ENCODE peak calls at places on chromosomes 2 and 18, in four cellular contexts. V, D, J and G are unnamed samples.

GRCh38 chr2:71831208-71831577 is 316.5 kb downstream of the CYP26B1 start:
- DNase-seq in D (no peak), V (peak; percentile 81), J (no peak), G (no peak)

GRCh38 chr2:51231071-51231470 is 199.1 kb upstream of the NRXN1 start:
- DNase-seq in D (no peak), J (no peak), V (no peak), G (no peak)

GRCh38 chr2:211435331-211435730 is 878.9 kb downstream of the CPS1 start:
- DNase-seq in V (no peak), J (no peak), D (no peak), G (no peak)

GRCh38 chr2:174325932-174326879 is 8.5 kb upstream of the SP9 start:
- DNase-seq in V (no peak), J (no peak), D (no peak), G (no peak)

GRCh38 chr18:25678226-25678625 is 326.3 kb upstream of the ZNF521 start:
- DNase-seq in J (no peak), V (no peak), D (no peak), G (no peak)

GRCh38 chr2:119579457-119580295 is 35.4 kb downstream of the CFAP221 start:
- DNase-seq in J (no peak), D (peak; percentile 63), V (peak; percentile 29), G (peak; percentile 81)

GRCh38 chr2:29382486-29382885 is 267.3 kb downstream of the CLIP4 start:
- DNase-seq in V (no peak), J (no peak), D (no peak), G (no peak)

GRCh38 chr2:1238571-1239138 is 174.6 kb upstream of the TPO start:
- DNase-seq in V (no peak), J (no peak), D (no peak), G (no peak)

GRCh38 chr2:11393711-11394236 is 49.3 kb upstream of the ROCK2 start:
- DNase-seq in V (no peak), D (no peak), J (no peak), G (no peak)

GRCh38 chr2:177332041-177332991 is 60.3 kb upstream of the AGPS start:
- DNase-seq in V (peak; percentile 58), D (peak; percentile 35), J (peak; percentile 39), G (no peak)

GRCh38 chr2:4502230-4502843 is 799.0 kb downstream of the DCDC2C start:
- DNase-seq in V (no peak), J (no peak), D (no peak), G (no peak)

GRCh38 chr2:30981101-30981500 is 157.1 kb downstream of the GALNT14 start:
- DNase-seq in D (no peak), V (no peak), J (no peak), G (no peak)

GRCh38 chr2:176189666-176190641 is 1.5 kb downstream of the HOXD1 start:
- DNase-seq in J (no peak), D (no peak), V (no peak), G (no peak)

GRCh38 chr18:50075772-50076171 is 119.2 kb downstream of the MYO5B start:
- DNase-seq in J (no peak), V (no peak), D (no peak), G (no peak)

GRCh38 chr2:69977208-69977607 is 15.8 kb upstream of the ASPRV1 start:
- DNase-seq in V (no peak), D (no peak), J (no peak), G (peak; percentile 60)

GRCh38 chr2:170714156-170715061 is 728 bp upstream of the SP5 start:
- DNase-seq in J (no peak), V (no peak), D (peak; percentile 63), G (peak; percentile 82)

GRCh38 chr2:141068053-141068682 is 1062.6 kb downstream of the LRP1B start:
- DNase-seq in D (no peak), J (no peak), V (no peak), G (no peak)

GRCh38 chr18:26818461-26818860 is 47.0 kb downstream of the AQP4 start:
- DNase-seq in D (no peak), V (no peak), J (no peak), G (no peak)

GRCh38 chr2:30686000-30686399 is 121.2 kb downstream of the CAPN13 start:
- DNase-seq in D (no peak), V (no peak), J (no peak), G (no peak)

DNA sequence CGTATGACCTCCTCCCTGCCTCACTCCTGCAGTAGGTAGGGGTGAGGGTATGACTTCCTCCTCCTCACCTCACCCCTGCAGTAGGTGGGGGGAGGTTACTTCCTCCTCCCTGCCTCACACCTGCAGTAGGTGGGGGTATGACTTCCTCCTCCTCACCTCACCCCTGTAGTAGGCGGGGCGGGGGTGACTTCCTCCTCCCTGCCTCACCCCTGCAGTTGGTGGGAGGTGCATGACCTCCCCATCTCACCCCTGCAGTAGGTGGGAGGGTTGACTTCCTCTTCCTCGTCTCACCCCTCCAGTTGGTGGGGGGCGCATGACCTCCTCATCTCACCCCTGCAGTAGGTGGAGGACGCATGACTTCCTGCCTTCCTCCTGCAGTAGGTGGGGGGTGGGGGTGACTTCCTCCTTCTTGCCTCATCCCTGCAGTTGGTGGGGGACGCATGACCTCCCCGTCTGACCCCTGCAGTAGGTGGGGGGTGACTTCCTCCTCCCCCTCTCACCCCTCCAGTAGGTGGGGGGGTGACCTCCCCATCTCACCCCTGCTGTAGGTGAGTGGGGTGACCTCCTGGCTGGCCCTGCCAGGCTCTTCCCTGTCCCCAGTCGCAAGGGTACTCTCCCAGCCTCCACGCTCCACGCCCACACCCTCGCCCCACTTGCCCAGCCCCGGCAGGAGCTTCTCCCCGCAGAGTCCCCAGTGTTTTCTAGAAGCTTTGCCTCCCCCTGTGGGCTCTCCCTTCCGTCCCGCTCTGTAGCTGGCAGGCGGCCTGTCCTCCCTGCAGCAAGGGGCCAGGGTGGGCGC is 39.3 kb downstream of the TSHZ1 start:
- DNase-seq in D (no peak), J (no peak), V (no peak), G (no peak)
- H3K4me1 ChIP-seq in D (peaks cover 18% of the 10 kb centered on the region), J (no peaks in the 10 kb centered on the region), V (no peaks in the 10 kb centered on the region), G (no peaks in the 10 kb centered on the region)

DNA sequence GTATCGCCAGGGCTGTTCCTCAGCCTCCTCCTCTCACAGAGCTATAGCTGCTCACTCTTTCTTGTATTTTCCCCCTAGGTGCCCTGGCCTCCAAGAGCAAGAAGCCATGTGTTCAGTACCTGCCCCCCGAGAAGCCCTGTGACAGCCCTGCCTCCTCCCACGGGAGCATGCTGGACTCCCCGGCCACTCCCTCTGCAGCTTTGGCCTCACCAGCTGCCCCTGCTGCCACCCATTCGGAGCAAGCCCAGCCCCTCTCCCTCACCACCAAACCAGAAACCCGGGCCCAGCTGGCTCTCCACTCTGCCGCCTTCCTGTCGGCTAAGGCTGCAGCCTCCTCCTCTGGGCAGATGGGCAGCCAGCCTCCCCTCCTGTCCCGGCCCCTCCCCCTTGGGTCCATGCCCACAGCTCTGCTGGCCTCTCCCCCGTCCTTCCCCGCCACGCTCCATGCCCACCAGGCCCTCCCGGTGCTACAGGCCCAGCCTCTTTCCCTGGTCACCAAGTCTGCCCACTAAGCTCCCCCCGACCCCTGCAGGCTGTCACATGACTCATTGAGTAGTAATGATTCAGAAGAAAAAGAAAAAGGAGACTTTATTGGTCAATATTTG is 18.7 kb downstream of the TGOLN2 start:
- DNase-seq in J (no peak), D (no peak), V (peak; percentile 61), G (peak; percentile 82)
- H3K27ac ChIP-seq in J (no peak overlapping the region), D (no peak overlapping the region), V (no peak overlapping the region), G (no peak overlapping the region)

GRCh38 chr2:235183789-235184188 is 232.0 kb downstream of the SH3BP4 start:
- DNase-seq in D (no peak), V (no peak), J (no peak), G (no peak)

GRCh38 chr2:235180642-235181041 is 228.8 kb downstream of the SH3BP4 start:
- DNase-seq in D (no peak), J (no peak), V (no peak), G (no peak)
- H3K4me3 ChIP-seq in D (no peak overlapping the region), J (no peak overlapping the region), V (no peak overlapping the region), G (no peak overlapping the region)

GRCh38 chr18:77123313-77124231 is 9.0 kb downstream of the MBP start:
- DNase-seq in J (no peak), V (no peak), D (no peak), G (no peak)
- H3K4me1 ChIP-seq in J (peaks cover 30% of the 10 kb centered on the region), V (no peaks in the 10 kb centered on the region), D (peaks cover 46% of the 10 kb centered on the region), G (peaks cover 10% of the 10 kb centered on the region)

DNA sequence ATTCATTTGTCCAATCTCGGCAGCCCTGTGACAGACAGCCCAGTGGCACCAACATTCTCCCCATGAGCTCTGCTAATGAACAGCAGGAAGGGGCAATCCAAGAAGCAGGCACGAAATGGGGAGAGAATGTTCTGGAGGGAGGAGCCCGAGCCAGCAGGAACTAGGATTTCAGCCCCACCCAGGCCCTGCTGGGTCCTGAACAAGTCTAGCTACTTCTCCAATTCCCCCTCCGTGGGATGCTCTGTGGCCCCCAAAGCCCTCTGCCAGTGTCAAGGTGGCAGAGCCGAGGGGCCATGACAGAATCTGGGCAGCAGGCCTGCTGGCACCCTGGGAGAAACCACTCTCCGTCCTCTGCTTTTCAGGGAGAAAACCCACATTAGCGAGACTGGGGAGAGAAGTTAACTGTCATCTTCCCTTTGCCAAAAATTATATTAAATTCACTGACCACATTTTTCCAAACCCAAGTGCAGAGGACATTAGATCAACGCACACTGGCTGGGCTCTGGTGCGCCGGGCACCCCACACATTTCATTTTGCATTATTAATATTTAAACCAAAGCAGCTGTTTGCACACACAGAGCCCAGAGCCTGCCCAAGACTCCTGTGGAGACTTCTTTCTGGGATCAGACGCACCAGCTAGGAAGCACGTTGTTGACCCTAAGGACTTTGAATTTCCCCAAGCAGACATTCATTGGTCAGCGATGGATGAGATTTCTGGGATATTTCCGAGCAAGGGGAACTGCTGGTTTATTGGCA is 80.2 kb upstream of the PKDCC start:
- DNase-seq in J (no peak), V (peak; percentile 62), D (peak; percentile 21), G (no peak)
- H3K27ac ChIP-seq in J (no peak overlapping the region), V (peak overlapping the region; percentile 70), D (peak overlapping the region; percentile 79), G (peak overlapping the region; percentile 80)

GRCh38 chr2:221060335-221060734 is 511.8 kb downstream of the EPHA4 start:
- DNase-seq in D (no peak), J (no peak), V (no peak), G (no peak)
- H3K4me3 ChIP-seq in D (no peak overlapping the region), J (no peak overlapping the region), V (no peak overlapping the region), G (no peak overlapping the region)

DNA sequence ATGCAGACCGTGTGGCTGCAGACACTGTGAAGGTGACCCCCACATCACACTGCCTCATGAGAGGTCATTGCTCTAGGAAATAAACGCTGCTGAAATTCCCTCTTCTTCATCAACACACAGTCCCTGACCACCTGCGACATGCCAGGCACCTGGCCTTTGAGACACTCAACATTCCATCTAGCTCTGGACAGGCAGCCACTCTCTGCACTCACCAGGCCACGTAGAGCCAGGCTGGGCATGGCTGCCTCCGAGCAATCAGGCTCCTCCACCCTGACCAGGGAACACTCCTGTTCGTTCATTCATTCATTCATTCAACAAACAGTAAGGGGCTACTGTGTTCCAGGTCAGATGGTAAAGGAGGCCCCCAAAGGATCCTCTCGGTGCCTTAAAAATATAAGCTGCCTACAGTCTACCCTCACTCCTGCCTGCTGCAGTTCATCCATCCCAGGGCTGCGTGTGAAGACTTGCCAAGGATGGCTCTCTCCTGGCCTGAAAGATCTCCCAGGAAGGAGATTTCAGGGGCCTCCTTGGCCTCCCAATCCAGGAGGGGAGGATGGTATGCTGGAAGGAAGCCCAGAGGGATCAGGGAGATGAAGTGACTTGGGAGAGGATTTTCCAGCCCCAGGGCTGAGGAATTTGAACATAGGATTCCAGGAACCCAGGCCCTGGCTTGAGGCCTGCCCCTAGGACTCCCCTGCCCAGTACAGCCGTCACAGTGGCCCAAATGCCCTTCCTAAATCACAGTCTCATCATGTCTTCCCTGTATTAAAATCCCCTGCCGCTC is 66.7 kb downstream of the TNS1 start:
- DNase-seq in V (peak; percentile 27), D (no peak), J (no peak), G (peak; percentile 37)
- H3K4me1 ChIP-seq in V (peaks cover 37% of the 10 kb centered on the region), D (peaks cover 99% of the 10 kb centered on the region), J (no peaks in the 10 kb centered on the region), G (peaks cover 90% of the 10 kb centered on the region)

GRCh38 chr2:66390152-66390551 is 44.8 kb upstream of the MEIS1 start:
- DNase-seq in J (no peak), V (no peak), D (no peak), G (no peak)
- H3K27ac ChIP-seq in J (no peak overlapping the region), V (no peak overlapping the region), D (no peak overlapping the region), G (no peak overlapping the region)

GRCh38 chr2:128282246-128282975 is 36.3 kb downstream of the HS6ST1 start:
- DNase-seq in D (no peak), V (peak; percentile 37), J (no peak), G (peak; percentile 59)
- H3K4me3 ChIP-seq in D (no peak overlapping the region), V (no peak overlapping the region), J (no peak overlapping the region), G (no peak overlapping the region)